ENCODE peak calls at places on chromosomes 1 and 21, in five cellular contexts. F, A, U, W and E are unnamed samples.

GRCh38 chr1:48572632-48573258 is 100.7 kb upstream of the SPATA6 start:
- DNase-seq in F (peak; percentile 90), W (peak; percentile 23), U (peak; percentile 93), A (peak; percentile 79), E (peak; percentile 12)

GRCh38 chr21:36429672-36430546 is 44.7 kb downstream of the CHAF1B start:
- DNase-seq in A (peak; percentile 54), W (peak; percentile 100), F (peak; percentile 95), U (peak; percentile 75), E (peak; percentile 99)

GRCh38 chr1:55374801-55375616 is 159.8 kb upstream of the USP24 start:
- DNase-seq in F (no peak), W (no peak), A (no peak), U (no peak), E (peak; percentile 37)

GRCh38 chr1:205633421-205633976 is 1.7 kb upstream of the ELK4 start:
- DNase-seq in W (peak; percentile 85), A (no peak), U (no peak), F (no peak), E (peak; percentile 42)

GRCh38 chr1:145695781-145696629 is 11.2 kb downstream of the PDZK1 start:
- DNase-seq in W (no peak), F (no peak), A (no peak), U (no peak), E (no peak)

GRCh38 chr1:83996621-83997020 is 2.3 kb downstream of the TTLL7 start:
- DNase-seq in F (no peak), A (no peak), W (peak; percentile 78), U (no peak), E (peak; percentile 59)

GRCh38 chr1:71231751-71232150 is 150.9 kb upstream of the ZRANB2 start:
- DNase-seq in U (no peak), F (no peak), A (no peak), W (no peak), E (no peak)

GRCh38 chr1:41582851-41583657 is 98.6 kb upstream of the EDN2 start:
- DNase-seq in A (no peak), F (no peak), W (no peak), U (no peak), E (no peak)

GRCh38 chr1:6000444-6001288 is 8.4 kb upstream of the NPHP4 start:
- DNase-seq in A (no peak), F (no peak), W (no peak), U (no peak), E (no peak)

GRCh38 chr1:31164291-31164690 is 75.4 kb downstream of the NKAIN1 start:
- DNase-seq in A (no peak), U (no peak), F (no peak), W (no peak), E (no peak)

GRCh38 chr21:33685613-33686197 is 43.4 kb downstream of the ITSN1 start:
- DNase-seq in A (no peak), F (peak; percentile 52), U (no peak), W (peak; percentile 66), E (peak; percentile 67)

GRCh38 chr21:33684923-33685560 is 42.7 kb downstream of the ITSN1 start:
- DNase-seq in W (peak; percentile 50), A (peak; percentile 10), F (peak; percentile 59), U (no peak), E (peak; percentile 44)

GRCh38 chr21:33688343-33688742 is 46.0 kb downstream of the ITSN1 start:
- DNase-seq in A (no peak), W (no peak), F (no peak), U (no peak), E (no peak)

GRCh38 chr21:33687634-33688033 is 45.3 kb downstream of the ITSN1 start:
- DNase-seq in W (peak; percentile 24), A (no peak), U (no peak), F (no peak), E (no peak)

DNA sequence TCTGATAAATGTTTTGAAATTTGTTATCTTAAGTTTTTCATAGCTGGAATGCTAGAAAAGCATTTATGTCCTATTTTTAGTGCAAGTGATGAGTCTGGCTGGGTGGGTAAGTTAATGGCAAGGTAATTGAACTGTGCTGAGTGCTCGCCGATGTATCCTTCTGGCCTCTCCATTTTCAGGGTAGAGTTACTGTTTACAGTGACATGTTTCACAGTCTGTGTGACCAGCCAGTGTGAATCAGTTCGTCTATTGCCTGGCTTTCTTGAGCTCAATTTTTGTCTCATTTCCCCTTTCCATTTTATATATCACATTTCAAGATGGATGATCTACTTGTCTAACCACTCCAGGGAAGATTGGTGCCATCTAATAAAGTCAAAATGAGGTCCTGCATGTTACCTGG is 44.1 kb downstream of the ITSN1 start:
- DNase-seq in F (no peak), W (no peak), U (no peak), A (no peak), E (no peak)
- H3K4ac ChIP-seq in F (no peak overlapping the region), W (peak overlapping the region; percentile 67), U (no peak overlapping the region), A (no peak overlapping the region), E (no peak overlapping the region)

GRCh38 chr1:180265201-180265600 is 35.1 kb downstream of the LHX4 start:
- DNase-seq in F (no peak), U (peak; percentile 8), A (no peak), W (no peak), E (no peak)

GRCh38 chr1:180265871-180266270 is 35.8 kb downstream of the LHX4 start:
- DNase-seq in A (no peak), F (no peak), U (no peak), W (no peak), E (no peak)

GRCh38 chr1:180266275-180267210 is 36.5 kb downstream of the LHX4 start:
- DNase-seq in W (no peak), A (no peak), U (peak; percentile 22), F (no peak), E (no peak)

GRCh38 chr1:180262628-180263488 is 32.8 kb downstream of the LHX4 start:
- DNase-seq in U (no peak), A (no peak), W (no peak), F (no peak), E (peak; percentile 19)

GRCh38 chr1:180264595-180264994 is 34.5 kb downstream of the LHX4 start:
- DNase-seq in A (no peak), F (no peak), W (no peak), U (no peak), E (no peak)
- H2BK5ac ChIP-seq in A (no peak overlapping the region), F (no peak overlapping the region), W (no peak overlapping the region), U (no peak overlapping the region), E (no peak overlapping the region)

GRCh38 chr21:41098076-41098475 is 69.9 kb upstream of the BACE2 start:
- DNase-seq in F (no peak), U (no peak), A (no peak), W (no peak), E (no peak)
- H3K23ac ChIP-seq in F (no peak overlapping the region), U (no peak overlapping the region), A (no peak overlapping the region), W (no peak overlapping the region), E (no peak overlapping the region)

GRCh38 chr1:15707239-15707940 is 23.3 kb downstream of the PLEKHM2 start:
- DNase-seq in A (no peak), W (no peak), F (no peak), U (no peak), E (no peak)
- H3K4ac ChIP-seq in A (no peak overlapping the region), W (no peak overlapping the region), F (no peak overlapping the region), U (no peak overlapping the region), E (no peak overlapping the region)

GRCh38 chr1:117123274-117123673 is 1.7 kb upstream of the TRIM45 start:
- DNase-seq in A (no peak), F (no peak), W (no peak), U (no peak), E (no peak)

GRCh38 chr1:117118101-117118500 is 3.4 kb downstream of the TRIM45 start:
- DNase-seq in F (no peak), A (no peak), W (no peak), U (no peak), E (no peak)

GRCh38 chr1:117120774-117121588 is 568 bp downstream of the TRIM45 start:
- DNase-seq in A (no peak), U (peak; percentile 34), F (peak; percentile 28), W (peak; percentile 57), E (no peak)

GRCh38 chr1:117121589-117122296 is at the start of gene TRIM45:
- DNase-seq in U (peak; percentile 96), A (peak; percentile 77), W (peak; percentile 96), F (peak; percentile 97), E (peak; percentile 98)

DNA sequence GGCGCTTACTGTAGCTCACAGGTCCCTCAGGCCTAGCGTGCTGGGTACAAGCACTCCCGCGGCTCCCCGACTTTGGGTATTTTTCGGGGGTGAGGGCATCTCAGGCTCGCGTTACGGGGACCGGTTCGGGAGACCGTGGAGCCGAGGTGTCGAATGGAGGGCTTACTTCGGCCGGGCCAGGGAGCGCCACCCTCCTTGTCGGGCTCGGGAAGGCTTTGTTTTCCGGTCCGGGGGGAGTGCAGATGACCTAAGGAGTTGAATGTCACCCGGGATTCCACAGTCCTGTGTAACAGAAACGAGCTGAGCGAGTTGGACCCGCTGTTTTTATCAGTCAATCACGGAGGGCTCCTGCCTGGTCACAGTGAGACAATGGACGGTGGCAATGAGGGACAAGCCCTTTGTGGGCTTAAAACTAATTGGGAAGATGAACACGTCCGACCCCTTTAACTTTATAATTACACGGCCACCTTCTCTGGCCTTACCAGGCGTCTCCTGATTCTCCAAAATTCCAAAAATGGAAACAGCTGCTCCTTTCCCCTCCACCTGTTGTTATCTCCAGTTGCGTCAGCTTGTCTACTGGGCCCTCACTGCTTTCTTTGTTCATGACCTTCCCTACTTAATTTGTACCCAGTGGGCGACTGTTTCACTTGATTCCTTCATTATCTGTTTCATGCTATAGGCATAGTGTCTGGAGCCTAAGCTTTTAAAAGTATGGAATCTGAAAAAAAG is 912 bp upstream of the TRIM45 start:
- DNase-seq in U (no peak), W (no peak), F (peak; percentile 72), A (no peak), E (no peak)
- H2BK5ac ChIP-seq in U (no peak overlapping the region), W (no peak overlapping the region), F (peak overlapping the region; percentile 20), A (peak overlapping the region; percentile 53), E (no peak overlapping the region)